ENCODE peak calls at places on chromosome 17, in seven cellular contexts. Q, W, A, C, M, N and J are unnamed samples.

GRCh38 chr17:76473541-76473985 is 6.2 kb downstream of the AANAT start:
- DNase-seq in Q (no peak), N (no peak), M (no peak), C (no peak), A (peak), W (peak), J (no peak)

GRCh38 chr17:38693700-38694329 is 11.3 kb upstream of the MLLT6 start:
- DNase-seq in N (no peak), A (no peak), M (no peak), W (peak), C (no peak), Q (peak), J (no peak)

GRCh38 chr17:73123606-73124320 is 31.3 kb upstream of the SLC39A11 start:
- DNase-seq in W (no peak), C (no peak), Q (no peak), N (no peak), A (no peak), M (no peak), J (no peak)

GRCh38 chr17:44981221-44981968 is 13.3 kb upstream of the C1QL1 start:
- DNase-seq in C (no peak), Q (peak), M (no peak), W (no peak), A (no peak), N (no peak), J (peak)

GRCh38 chr17:76276461-76277299 is 11.5 kb downstream of the UBALD2 start:
- DNase-seq in C (no peak), W (peak), M (no peak), Q (no peak), A (no peak), N (peak), J (no peak)

GRCh38 chr17:66185842-66186241 is 6.1 kb downstream of the CEP112 start:
- DNase-seq in C (no peak), N (no peak), Q (no peak), M (no peak), A (no peak), W (no peak), J (no peak)

GRCh38 chr17:31052187-31052889 is 42.4 kb upstream of the NF1 start:
- DNase-seq in Q (peak), C (no peak), W (no peak), A (no peak), M (peak), N (peak), J (no peak)

GRCh38 chr17:10681866-10682446 is 15.4 kb downstream of the SCO1 start:
- DNase-seq in W (no peak), N (no peak), M (no peak), Q (no peak), A (no peak), C (no peak), J (no peak)

GRCh38 chr17:44314869-44315661 is 6.7 kb downstream of the RUNDC3A start:
- DNase-seq in Q (no peak), N (peak), M (no peak), A (peak), C (no peak), W (peak), J (peak)

GRCh38 chr17:40241435-40241834 is 22.3 kb downstream of the WIPF2 start:
- DNase-seq in N (no peak), Q (no peak), W (no peak), M (no peak), C (no peak), A (no peak), J (no peak)

GRCh38 chr17:3802461-3803307 is 1.7 kb upstream of the ITGAE start:
- DNase-seq in Q (peak), W (no peak), M (no peak), N (no peak), A (no peak), C (no peak), J (no peak)

GRCh38 chr17:38745545-38745944 is 2.6 kb downstream of the PCGF2 start:
- DNase-seq in N (peak), A (no peak), C (no peak), W (no peak), M (no peak), Q (peak), J (no peak)

GRCh38 chr17:41583137-41584127 is 3.3 kb downstream of the KRT14 start:
- DNase-seq in A (no peak), Q (no peak), C (no peak), N (peak), M (no peak), W (no peak), J (no peak)

GRCh38 chr17:59513934-59514841 is 51.2 kb upstream of the DHX40 start:
- DNase-seq in Q (peak), C (no peak), M (no peak), N (peak), A (no peak), W (peak), J (peak)
- TF ChIP-seq JUND in Q (no peak), C (no peak), M (no peak), N (no peak), A (no peak), W (no peak), J (no peak)

GRCh38 chr17:49110504-49110903 is 22.1 kb upstream of the B4GALNT2 start:
- DNase-seq in Q (no peak), C (no peak), W (no peak), A (no peak), M (no peak), N (no peak), J (no peak)
- TF ChIP-seq JUND in Q (no peak), C (no peak), W (no peak), A (no peak), M (no peak), N (no peak), J (no peak)

GRCh38 chr17:70624208-70624607 is 454.9 kb downstream of the KCNJ2 start:
- DNase-seq in C (no peak), A (no peak), Q (no peak), N (no peak), M (no peak), W (no peak), J (no peak)

GRCh38 chr17:70621593-70621992 is 452.3 kb downstream of the KCNJ2 start:
- DNase-seq in C (no peak), W (no peak), A (no peak), Q (no peak), N (no peak), M (no peak), J (no peak)

DNA sequence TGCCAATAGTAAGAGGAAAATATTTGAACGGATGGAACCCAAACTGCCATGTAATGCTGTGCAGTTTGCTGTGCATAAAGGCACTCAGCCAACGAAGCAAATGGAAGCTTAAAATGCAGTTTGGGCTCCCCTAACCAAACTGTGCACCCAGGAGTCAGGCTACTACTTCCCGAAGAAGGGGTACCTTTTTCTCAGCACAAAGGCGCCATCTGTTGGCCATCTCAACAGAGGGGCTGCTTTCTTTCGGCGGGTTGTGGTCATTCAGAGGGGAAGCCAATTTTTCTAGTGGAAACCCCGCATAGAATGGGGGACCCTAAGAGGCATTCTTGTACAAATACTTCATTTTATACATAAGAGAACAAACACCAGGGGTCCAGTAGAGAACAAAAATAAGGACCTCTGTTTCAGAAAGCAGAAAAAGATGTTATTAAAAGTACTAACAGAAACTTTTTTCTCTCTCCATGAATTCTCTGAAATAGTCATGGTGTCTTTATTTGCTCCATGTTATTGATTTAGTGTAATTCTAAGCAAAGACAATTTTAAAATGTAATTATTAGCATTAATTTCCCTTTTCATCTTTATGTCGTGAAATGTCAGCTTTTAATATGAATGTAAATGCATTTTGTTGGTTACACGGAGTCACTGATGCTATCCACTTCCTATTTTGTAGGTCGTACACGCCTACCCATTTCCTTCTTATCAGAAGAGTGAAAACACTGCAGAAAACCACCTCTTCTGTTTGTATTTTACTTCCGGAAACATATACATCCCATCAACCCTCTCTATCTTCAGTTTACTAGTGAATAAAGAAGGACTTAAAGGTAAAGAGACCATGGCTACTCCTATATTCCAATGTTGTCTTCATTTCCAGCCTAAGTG is 453.3 kb downstream of the KCNJ2 start:
- DNase-seq in C (no peak), M (peak), Q (no peak), A (peak), W (peak), N (peak), J (peak)
- TF ChIP-seq JUND in C (no peak), M (no peak), Q (no peak), A (no peak), W (no peak), N (no peak), J (no peak)

GRCh38 chr17:51325471-51325870 is 65.1 kb downstream of the UTP18 start:
- DNase-seq in N (no peak), W (no peak), C (no peak), A (no peak), M (no peak), Q (no peak), J (no peak)

GRCh38 chr17:51319186-51319585 is 58.8 kb downstream of the UTP18 start:
- DNase-seq in C (no peak), Q (no peak), A (no peak), N (no peak), W (no peak), M (no peak), J (no peak)

GRCh38 chr17:51322390-51323029 is 62.2 kb downstream of the UTP18 start:
- DNase-seq in N (peak), M (peak), C (no peak), Q (peak), W (peak), A (no peak), J (no peak)
- TF ChIP-seq JUND in N (no peak), M (no peak), C (no peak), Q (no peak), W (no peak), A (no peak), J (no peak)

GRCh38 chr17:17088104-17088485 is 45.8 kb downstream of the MPRIP start:
- DNase-seq in W (no peak), Q (no peak), N (peak), C (no peak), M (no peak), A (no peak), J (no peak)
- TF ChIP-seq JUND in W (no peak), Q (no peak), N (no peak), C (no peak), M (no peak), A (no peak), J (no peak)

GRCh38 chr17:47275245-47275984 is 21.8 kb downstream of the ITGB3 start:
- DNase-seq in W (peak), M (no peak), A (peak), Q (no peak), C (no peak), N (peak), J (no peak)

GRCh38 chr17:47278561-47278960 is 24.9 kb downstream of the ITGB3 start:
- DNase-seq in W (no peak), C (no peak), A (no peak), M (no peak), N (no peak), Q (no peak), J (no peak)

GRCh38 chr17:47276444-47276843 is 22.8 kb downstream of the ITGB3 start:
- DNase-seq in C (no peak), N (no peak), A (no peak), W (no peak), Q (no peak), M (no peak), J (no peak)

GRCh38 chr17:47277921-47278320 is 24.3 kb downstream of the ITGB3 start:
- DNase-seq in A (no peak), Q (no peak), M (no peak), W (no peak), C (no peak), N (no peak), J (no peak)

GRCh38 chr17:47276868-47277267 is 23.2 kb downstream of the ITGB3 start:
- DNase-seq in A (no peak), M (no peak), Q (peak), N (peak), C (no peak), W (no peak), J (no peak)
- TF ChIP-seq JUND in A (no peak), M (no peak), Q (no peak), N (no peak), C (no peak), W (no peak), J (no peak)

DNA sequence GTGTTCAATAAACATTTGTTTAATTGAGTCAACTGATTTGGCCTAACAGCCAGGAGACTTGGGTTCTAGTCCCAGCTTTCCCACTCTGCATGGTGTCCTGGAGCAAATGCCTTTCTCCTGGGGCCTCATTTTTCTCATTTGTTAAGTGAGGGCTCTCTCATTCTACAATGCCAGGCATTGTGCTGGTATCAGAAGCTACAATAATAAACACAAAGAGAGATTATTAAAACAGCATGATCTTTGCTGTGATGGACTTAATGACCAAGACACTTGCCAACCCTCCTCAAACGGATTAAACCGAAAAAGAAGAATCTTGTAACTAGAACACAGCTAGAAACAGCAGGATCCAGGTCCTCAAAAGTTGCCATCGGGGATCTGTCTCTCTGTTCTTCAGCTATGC is 4.8 kb upstream of the VAMP2 start:
- DNase-seq in Q (no peak), W (no peak), N (no peak), M (no peak), A (no peak), C (no peak), J (no peak)
- TF ChIP-seq JUND in Q (no peak), W (no peak), N (no peak), M (no peak), A (no peak), C (no peak), J (no peak)